ENCODE peak calls at places on chromosomes 13 and 19, in five cellular contexts. I is IMR-90, Q is mesenchymal stem cell, F is mesendoderm, T is H1. M is an unnamed sample. For H3K36me3, the result is how much of the 10 kb centered on the place peaks cover.

GRCh38 chr13:54415753-54416366 is 1387.2 kb downstream of the OLFM4 start:
- DNase-seq in I (no peak), Q (no peak), F (peak), T (no peak), M (no peak)

GRCh38 chr13:34155931-34156607 is 338.1 kb downstream of the RFC3 start:
- DNase-seq in I (peak), Q (peak), F (peak), T (no peak), M (no peak)

GRCh38 chr19:47157455-47158321 is 27.1 kb downstream of the SAE1 start:
- DNase-seq in I (peak), Q (peak), F (peak), T (peak), M (peak)

GRCh38 chr19:36686365-36687213 is 823 bp upstream of the ZNF567 start:
- DNase-seq in I (peak), Q (peak), F (peak), T (no peak), M (no peak)

GRCh38 chr19:44745386-44745831 is 3.1 kb upstream of the BCL3 start:
- DNase-seq in I (peak), Q (peak), F (peak), T (no peak), M (no peak)

GRCh38 chr13:32581177-32581786 is 5.0 kb upstream of the PDS5B start:
- DNase-seq in I (peak), Q (peak), F (no peak), T (no peak), M (no peak)

GRCh38 chr19:8146877-8147575 is 2.4 kb downstream of the FBN3 start:
- DNase-seq in I (no peak), Q (no peak), F (no peak), T (no peak), M (no peak)

GRCh38 chr13:45226024-45226423 is 25.2 kb upstream of the KCTD4 start:
- DNase-seq in I (no peak), Q (no peak), F (no peak), T (no peak), M (no peak)

GRCh38 chr19:50500060-50500752 is 10.8 kb downstream of the JOSD2 start:
- DNase-seq in I (no peak), Q (peak), F (peak), T (no peak), M (no peak)

GRCh38 chr19:15072930-15073647 is 8.9 kb upstream of the OR1I1 start:
- DNase-seq in I (no peak), Q (no peak), F (peak), T (no peak), M (no peak)

GRCh38 chr19:49680473-49681351 is 3.6 kb downstream of the PRMT1 start:
- DNase-seq in I (peak), Q (peak), F (peak), T (peak), M (peak)

GRCh38 chr13:109735567-109735966 is 50.8 kb downstream of the IRS2 start:
- DNase-seq in I (no peak), Q (no peak), F (no peak), T (no peak), M (no peak)

GRCh38 chr19:3161453-3161852 is 17.1 kb upstream of the S1PR4 start:
- DNase-seq in I (peak), Q (peak), F (no peak), T (no peak), M (no peak)

GRCh38 chr19:7962644-7963268 is 19.3 kb upstream of the TIMM44 start:
- DNase-seq in I (no peak), Q (no peak), F (no peak), T (no peak), M (no peak)

GRCh38 chr19:14559916-14560775 is 11.7 kb downstream of the NDUFB7 start:
- DNase-seq in I (no peak), Q (no peak), F (no peak), T (no peak), M (no peak)

GRCh38 chr13:106028916-106029315 is 506.5 kb downstream of the EFNB2 start:
- DNase-seq in I (no peak), Q (no peak), F (no peak), T (no peak), M (no peak)

GRCh38 chr19:35641515-35642151 is at the start of gene ETV2:
- DNase-seq in I (peak), Q (peak), F (peak), T (no peak), M (no peak)

GRCh38 chr13:68176486-68176885 is 946.4 kb upstream of the PCDH9 start:
- DNase-seq in I (peak), Q (peak), F (no peak), T (no peak), M (no peak)

GRCh38 chr13:106755542-106755941 is 187.6 kb upstream of the ARGLU1 start:
- DNase-seq in I (no peak), Q (no peak), F (no peak), T (no peak), M (no peak)

GRCh38 chr13:105139380-105140285 is 1395.8 kb downstream of the EFNB2 start:
- DNase-seq in I (peak), Q (peak), F (no peak), T (no peak), M (no peak)

GRCh38 chr13:25966086-25966485 is 85.7 kb downstream of the SHISA2 start:
- DNase-seq in I (no peak), Q (peak), F (no peak), T (no peak), M (no peak)

GRCh38 chr13:109945206-109945960 is 159.0 kb upstream of the IRS2 start:
- DNase-seq in I (peak), Q (peak), F (no peak), T (no peak), M (no peak)

GRCh38 chr13:26957163-26957562 is 196.6 kb upstream of the GPR12 start:
- DNase-seq in I (no peak), Q (no peak), F (no peak), T (no peak), M (no peak)

GRCh38 chr13:25886438-25887214 is 165.2 kb downstream of the SHISA2 start:
- DNase-seq in I (peak), Q (peak), F (no peak), T (no peak), M (no peak)

GRCh38 chr19:45342911-45343310 is 2.4 kb downstream of the KLC3 start:
- DNase-seq in I (no peak), Q (no peak), F (no peak), T (no peak), M (no peak)

GRCh38 chr13:23865898-23866297 is 23.3 kb downstream of the MIPEP start:
- DNase-seq in I (no peak), Q (no peak), F (no peak), T (no peak), M (no peak)

GRCh38 chr13:97280478-97280877 is 58.3 kb downstream of the MBNL2 start:
- DNase-seq in I (no peak), Q (no peak), F (peak), T (no peak), M (no peak)

GRCh38 chr13:30934381-30934780 is 1.9 kb downstream of the TEX26 start:
- DNase-seq in I (peak), Q (no peak), F (peak), T (no peak), M (no peak)

GRCh38 chr19:19554074-19555023 is 16.3 kb downstream of the CILP2 start:
- DNase-seq in I (peak), Q (peak), F (peak), T (no peak), M (no peak)

GRCh38 chr13:114099191-114099590 is 33.2 kb downstream of the RASA3 start:
- DNase-seq in I (peak), Q (peak), F (peak), T (no peak), M (no peak)

GRCh38 chr19:3365447-3366103 is 808 bp upstream of the NFIC start:
- DNase-seq in I (peak), Q (peak), F (peak), T (no peak), M (no peak)

GRCh38 chr13:76820759-76821158 is 65.4 kb downstream of the KCTD12 start:
- DNase-seq in I (no peak), Q (peak), F (peak), T (no peak), M (no peak)

GRCh38 chr19:55489711-55490477 is 1.7 kb downstream of the SSC5D start:
- DNase-seq in I (no peak), Q (no peak), F (no peak), T (no peak), M (no peak)

GRCh38 chr19:55488986-55489710 is 912 bp downstream of the SSC5D start:
- DNase-seq in I (no peak), Q (no peak), F (no peak), T (no peak), M (no peak)

GRCh38 chr19:55491546-55492360 is 3.5 kb downstream of the SSC5D start:
- DNase-seq in I (no peak), Q (no peak), F (no peak), T (no peak), M (no peak)

GRCh38 chr19:55492362-55492944 is 4.2 kb downstream of the SSC5D start:
- DNase-seq in I (no peak), Q (no peak), F (no peak), T (no peak), M (no peak)

DNA sequence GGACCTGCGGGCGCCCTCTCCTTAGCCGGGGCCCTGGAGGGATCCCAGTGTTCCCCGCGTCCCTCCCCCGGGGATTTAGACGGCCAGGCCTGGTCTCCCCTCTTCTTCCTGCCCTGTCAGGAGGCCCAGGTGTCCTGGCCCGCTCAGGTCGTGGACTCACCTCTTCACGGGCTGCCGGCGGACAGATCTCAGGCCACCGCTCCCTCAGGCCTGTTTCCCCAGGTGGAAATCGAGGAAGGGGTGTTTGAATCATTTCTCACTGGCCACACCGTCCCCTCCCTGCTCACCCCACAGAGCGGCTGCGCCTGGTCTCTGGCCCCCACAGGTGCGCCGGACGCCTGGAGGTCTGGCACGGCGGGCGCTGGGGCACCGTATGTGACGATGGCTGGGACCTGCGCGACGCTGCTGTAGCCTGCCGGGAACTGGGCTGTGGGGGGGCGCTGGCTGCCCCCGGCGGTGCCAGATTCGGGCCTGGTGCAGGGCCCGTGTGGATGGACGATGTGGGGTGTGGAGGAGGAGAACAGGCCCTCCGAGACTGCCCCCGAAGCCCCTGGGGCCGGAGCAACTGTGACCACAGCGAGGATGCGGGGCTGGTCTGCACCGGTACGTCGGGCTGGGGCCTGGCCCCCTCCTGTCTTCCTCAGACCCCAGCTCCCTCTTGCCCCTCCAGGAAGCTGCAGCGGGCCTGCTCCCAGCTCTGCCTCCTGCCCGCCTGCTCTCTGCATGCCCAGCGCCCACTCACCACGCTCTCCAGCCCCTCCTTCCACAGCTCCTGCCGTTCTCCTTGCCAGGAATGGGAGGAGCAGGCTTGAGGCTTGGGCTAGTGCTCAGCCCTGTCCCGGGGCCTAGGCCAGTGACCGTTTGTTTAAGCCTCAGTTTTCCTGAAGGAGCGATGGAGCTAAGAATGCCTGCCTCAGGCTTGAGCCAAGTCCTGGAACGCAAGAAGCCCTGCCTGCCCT is 2.5 kb downstream of the SSC5D start:
- DNase-seq in I (no peak), Q (no peak), F (no peak), T (no peak), M (no peak)
- H2AK5ac ChIP-seq in I (peak), Q (no peak), F (no peak), T (no peak), M (peak)

DNA sequence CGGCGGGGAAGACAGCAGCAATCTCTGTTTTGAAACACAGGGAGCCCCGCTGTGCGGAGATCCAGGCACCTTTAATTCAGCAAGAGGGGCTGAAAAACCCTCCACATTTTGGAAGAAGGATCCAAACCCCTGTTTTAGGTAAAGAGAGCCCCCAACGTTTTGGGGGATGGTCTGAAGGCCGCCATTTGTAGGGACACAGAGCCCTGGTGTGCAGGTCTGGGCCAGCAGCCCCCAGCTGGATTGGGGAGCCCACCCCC is 3.5 kb upstream of the HOOK2 start:
- DNase-seq in I (no peak), Q (no peak), F (no peak), T (no peak), M (no peak)
- H3K18ac ChIP-seq in I (peak), Q (peak), F (peak), T (peak), M (peak)

GRCh38 chr19:10111405-10111811 is at the start of gene P2RY11:
- DNase-seq in I (no peak), Q (no peak), F (no peak), T (no peak), M (no peak)
- H3K36me3 ChIP-seq in I (half or more), Q (half or more), F (under half), T (under half), M (half or more)

GRCh38 chr19:5914358-5914774 is 312 bp downstream of the CAPS start:
- DNase-seq in I (no peak), Q (no peak), F (no peak), T (no peak), M (no peak)

GRCh38 chr19:5916201-5916708 is 2.2 kb downstream of the CAPS start:
- DNase-seq in I (no peak), Q (no peak), F (no peak), T (no peak), M (no peak)

GRCh38 chr19:5914946-5915781 is 1.1 kb downstream of the CAPS start:
- DNase-seq in I (no peak), Q (no peak), F (no peak), T (no peak), M (no peak)

GRCh38 chr19:5917431-5918107 is 3.5 kb downstream of the CAPS start:
- DNase-seq in I (no peak), Q (no peak), F (no peak), T (no peak), M (no peak)

GRCh38 chr19:5915782-5916165 is 1.7 kb downstream of the CAPS start:
- DNase-seq in I (no peak), Q (no peak), F (no peak), T (no peak), M (no peak)
- H2AK5ac ChIP-seq in I (no peak), Q (no peak), F (no peak), T (no peak), M (no peak)

GRCh38 chr19:12668346-12668745 is 1.7 kb downstream of the WDR83 start:
- DNase-seq in I (no peak), Q (no peak), F (no peak), T (no peak), M (no peak)

GRCh38 chr19:12670159-12670928 is 3.7 kb downstream of the WDR83 start:
- DNase-seq in I (no peak), Q (no peak), F (no peak), T (no peak), M (no peak)

GRCh38 chr19:12667903-12668302 is 1.3 kb downstream of the WDR83 start:
- DNase-seq in I (no peak), Q (no peak), F (no peak), T (no peak), M (no peak)

GRCh38 chr19:12669272-12670158 is 2.9 kb downstream of the WDR83 start:
- DNase-seq in I (peak), Q (peak), F (peak), T (no peak), M (peak)

GRCh38 chr19:12668937-12669271 is 2.3 kb downstream of the WDR83 start:
- DNase-seq in I (peak), Q (peak), F (peak), T (no peak), M (no peak)
- H3K18ac ChIP-seq in I (peak), Q (peak), F (no peak), T (no peak), M (peak)

DNA sequence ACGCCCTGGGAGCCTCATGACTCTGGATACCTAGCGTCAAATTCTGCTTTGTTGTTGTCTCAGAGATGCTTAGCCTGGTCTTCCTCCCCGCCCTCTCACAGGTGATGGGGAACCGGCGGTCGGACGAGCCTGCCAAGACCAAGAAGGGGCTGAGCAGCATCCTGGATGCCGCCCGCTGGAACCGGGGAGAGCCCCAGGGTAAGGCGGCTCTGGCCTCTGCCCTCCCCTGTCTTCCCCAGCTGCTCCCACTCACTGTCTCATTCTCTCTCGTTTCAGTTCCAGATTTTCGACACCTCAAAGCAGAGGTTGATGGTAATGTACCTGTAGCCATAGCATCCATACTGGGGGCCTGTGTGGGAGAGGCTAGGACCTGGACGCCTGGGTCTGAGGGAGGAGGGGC is 11.4 kb downstream of the ARHGEF1 start:
- DNase-seq in I (no peak), Q (no peak), F (no peak), T (no peak), M (no peak)
- H3K36me3 ChIP-seq in I (half or more), Q (half or more), F (under half), T (under half), M (under half)

M was measured in neuronal stem cell.